ENCODE peak calls at places on chromosomes 7 and 10, in four cellular contexts. D is mesenchymal stem cell, F is trophoblast cell, S is H1. N is an unnamed sample.

GRCh38 chr7:102933763-102934162 is 21.0 kb downstream of the LRRC17 start:
- DNase-seq in D (peak; percentile 86), F (no peak), S (peak; percentile 60), N (peak; percentile 72)

GRCh38 chr10:133445751-133446708 is 7.7 kb upstream of the SCART1 start:
- DNase-seq in D (no peak), S (no peak), F (no peak), N (no peak)

GRCh38 chr7:39353615-39354376 is 212.4 kb upstream of the YAE1 start:
- DNase-seq in S (peak; percentile 57), F (peak; percentile 66), D (peak; percentile 60), N (peak; percentile 48)

GRCh38 chr7:42982604-42983115 is 50.5 kb downstream of the MRPL32 start:
- DNase-seq in S (no peak), D (no peak), F (no peak), N (no peak)

GRCh38 chr7:143259765-143260164 is 3.5 kb upstream of the GSTK1 start:
- DNase-seq in F (no peak), S (no peak), D (no peak), N (no peak)

GRCh38 chr10:26448706-26449435 is 10.7 kb downstream of the APBB1IP start:
- DNase-seq in D (no peak), F (no peak), S (no peak), N (no peak)

GRCh38 chr10:121974019-121974534 is 940 bp downstream of the NSMCE4A start:
- DNase-seq in S (no peak), D (no peak), F (no peak), N (peak; percentile 4)

GRCh38 chr7:150948791-150949251 is 29.3 kb downstream of the KCNH2 start:
- DNase-seq in S (no peak), F (no peak), D (no peak), N (no peak)

GRCh38 chr7:5425507-5426225 is 2.0 kb upstream of the TNRC18 start:
- DNase-seq in F (peak; percentile 80), S (peak; percentile 80), D (peak; percentile 93), N (peak; percentile 83)

GRCh38 chr7:40569326-40569725 is 434.5 kb downstream of the SUGCT start:
- DNase-seq in F (no peak), D (no peak), S (no peak), N (no peak)

GRCh38 chr10:46547331-46547880 is 9.1 kb downstream of the GPRIN2 start:
- DNase-seq in D (no peak), F (no peak), S (peak; percentile 48), N (no peak)

GRCh38 chr7:130632111-130632510 is 36.4 kb downstream of the COPG2 start:
- DNase-seq in D (peak; percentile 36), S (no peak), F (peak; percentile 25), N (no peak)

GRCh38 chr10:115171392-115171960 is 78.3 kb downstream of the ATRNL1 start:
- DNase-seq in D (peak; percentile 10), F (peak; percentile 54), S (no peak), N (peak; percentile 1)

GRCh38 chr7:55343860-55344606 is 21.1 kb upstream of the LANCL2 start:
- DNase-seq in D (no peak), S (no peak), F (no peak), N (no peak)

GRCh38 chr10:44981172-44982113 is 2.8 kb upstream of the DEPP1 start:
- DNase-seq in S (no peak), D (peak; percentile 90), F (peak; percentile 72), N (no peak)

GRCh38 chr10:108090476-108091215 is 926.1 kb upstream of the SORCS1 start:
- DNase-seq in D (no peak), F (no peak), S (no peak), N (no peak)

GRCh38 chr10:122115874-122116273 is 126.9 kb downstream of the TACC2 start:
- DNase-seq in D (peak; percentile 49), S (no peak), F (no peak), N (no peak)

GRCh38 chr7:24609570-24609969 is 36.3 kb downstream of the PALS2 start:
- DNase-seq in D (no peak), F (no peak), S (no peak), N (no peak)

GRCh38 chr7:117873056-117873932 is at the start of gene CTTNBP2:
- DNase-seq in S (peak; percentile 81), F (peak; percentile 64), D (peak; percentile 60), N (peak; percentile 65)

GRCh38 chr7:84100866-84101265 is 93.7 kb downstream of the SEMA3A start:
- DNase-seq in D (peak; percentile 68), F (peak; percentile 43), S (no peak), N (no peak)

GRCh38 chr7:123154231-123154860 is 45.4 kb downstream of the SLC13A1 start:
- DNase-seq in F (peak; percentile 98), S (peak; percentile 81), D (peak; percentile 88), N (peak; percentile 86)

GRCh38 chr7:33671521-33672262 is 233.6 kb upstream of the BMPER start:
- DNase-seq in F (no peak), D (no peak), S (no peak), N (no peak)

GRCh38 chr7:34837316-34837715 is 179.3 kb downstream of the NPSR1 start:
- DNase-seq in D (no peak), F (no peak), S (no peak), N (no peak)

GRCh38 chr7:155984609-155985405 is 172.5 kb upstream of the SHH start:
- DNase-seq in D (no peak), S (no peak), F (no peak), N (no peak)

GRCh38 chr7:151024435-151025056 is at the start of gene ATG9B:
- DNase-seq in S (no peak), F (peak; percentile 98), D (no peak), N (no peak)

GRCh38 chr10:7671121-7671520 is 4.4 kb upstream of the ITIH5 start:
- DNase-seq in F (no peak), D (no peak), S (no peak), N (no peak)

GRCh38 chr7:92768501-92769360 is 67.6 kb downstream of the CDK6 start:
- DNase-seq in D (peak; percentile 61), S (no peak), F (no peak), N (no peak)

GRCh38 chr7:8078418-8078817 is 109.8 kb downstream of the GLCCI1 start:
- DNase-seq in S (no peak), D (no peak), F (no peak), N (no peak)

GRCh38 chr10:44010873-44011602 is 362.4 kb upstream of the ZNF32 start:
- DNase-seq in F (peak; percentile 81), S (no peak), D (no peak), N (no peak)

GRCh38 chr7:97107192-97107800 is 10.2 kb upstream of the SDHAF3 start:
- DNase-seq in F (peak; percentile 45), D (no peak), S (no peak), N (no peak)

GRCh38 chr10:133527779-133528271 is 662 bp downstream of the CYP2E1 start:
- DNase-seq in S (no peak), D (no peak), F (no peak), N (no peak)

GRCh38 chr7:25288536-25289283 is 60.4 kb upstream of the NPVF start:
- DNase-seq in D (no peak), F (no peak), S (no peak), N (no peak)

DNA sequence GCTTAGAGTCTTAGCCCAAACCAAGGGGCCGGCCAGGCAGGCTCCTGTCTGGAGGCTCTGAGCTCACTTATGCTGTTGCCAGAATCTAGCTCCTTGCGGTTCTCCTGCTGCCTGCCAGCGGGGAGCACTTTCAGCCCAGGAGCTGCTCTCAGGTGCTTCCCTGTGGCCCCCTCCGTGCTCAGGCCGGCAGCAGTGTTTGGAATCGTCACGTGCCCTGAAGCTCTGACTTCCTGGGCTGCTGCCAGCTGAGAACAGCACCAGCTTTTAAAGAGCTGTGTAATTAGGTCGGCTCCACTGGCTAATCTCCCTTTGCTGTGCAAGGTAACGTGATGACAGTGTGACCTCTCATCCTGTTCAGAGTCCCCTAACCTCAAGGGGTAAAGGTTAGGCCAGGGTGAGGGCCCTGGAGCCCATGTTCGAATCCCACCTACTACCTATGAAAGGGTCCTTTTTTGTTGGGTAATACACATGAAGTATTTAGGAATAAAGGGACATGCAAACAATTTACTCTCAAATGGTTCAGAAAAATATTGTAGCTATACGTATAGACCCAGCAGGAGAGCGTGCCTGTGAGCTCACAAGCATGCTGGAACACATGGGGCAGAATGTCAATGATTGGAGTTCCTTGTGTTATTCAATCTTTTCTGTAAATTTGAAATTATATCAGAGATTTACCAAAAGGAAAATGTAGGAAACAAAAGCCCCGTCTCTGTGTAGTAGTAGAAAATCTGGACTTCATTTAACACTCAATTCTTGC is 16.6 kb downstream of the ZNF862 start:
- DNase-seq in D (peak; percentile 22), S (peak; percentile 62), F (no peak), N (no peak)
- H2BK12ac ChIP-seq in D (no peak overlapping the region), S (peak overlapping the region; percentile 52), F (no peak overlapping the region), N (no peak overlapping the region)

GRCh38 chr7:77716804-77717203 is 20.5 kb downstream of the RSBN1L start:
- DNase-seq in S (no peak), D (no peak), F (peak; percentile 72), N (no peak)

GRCh38 chr7:77710067-77710466 is 13.8 kb downstream of the RSBN1L start:
- DNase-seq in F (no peak), S (no peak), D (no peak), N (no peak)

GRCh38 chr7:77710861-77711260 is 14.6 kb downstream of the RSBN1L start:
- DNase-seq in F (no peak), D (no peak), S (no peak), N (no peak)

GRCh38 chr7:77714195-77714594 is 17.9 kb downstream of the RSBN1L start:
- DNase-seq in D (peak; percentile 72), S (no peak), F (peak; percentile 44), N (no peak)
- H3K4me1 ChIP-seq in D (peaks cover 2% of the 10 kb centered on the region), S (no peaks in the 10 kb centered on the region), F (no peaks in the 10 kb centered on the region), N (no peaks in the 10 kb centered on the region)

DNA sequence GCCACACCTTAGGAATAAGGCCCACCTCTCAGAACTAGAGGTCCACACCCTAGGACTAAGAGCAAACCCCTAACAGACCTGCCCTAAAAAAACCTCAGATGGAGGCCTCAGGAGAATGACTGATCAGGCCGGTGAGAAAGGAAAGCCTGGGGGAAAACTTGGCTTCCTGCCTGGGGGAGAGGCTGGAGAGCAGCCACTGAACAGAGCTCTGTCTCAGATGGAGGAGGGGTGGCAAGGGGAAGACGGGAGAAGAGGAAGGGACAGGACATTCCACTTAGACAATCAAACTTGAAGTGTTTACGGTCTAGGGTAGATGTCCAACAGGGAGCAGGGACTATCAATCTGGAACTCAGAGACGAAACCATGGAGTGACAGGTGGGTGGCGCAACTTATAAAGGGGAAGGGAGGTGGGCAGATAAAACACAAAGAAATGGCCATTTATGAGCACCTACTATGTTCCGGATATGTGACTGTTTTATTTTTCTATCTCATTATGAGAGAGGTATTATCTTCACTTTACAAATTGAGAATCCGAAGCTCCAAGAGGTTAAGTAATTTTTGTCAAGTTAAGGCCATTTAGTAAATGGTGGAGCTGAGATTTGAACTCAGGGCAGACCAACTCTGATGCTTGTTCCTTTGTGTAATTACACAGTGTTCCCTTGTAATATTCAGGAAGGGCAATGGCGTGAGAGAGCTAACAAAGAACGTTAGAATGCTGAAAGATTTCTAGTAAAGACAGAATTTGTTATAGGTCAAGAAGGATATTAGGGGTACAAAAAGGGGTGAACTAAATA is 82.6 kb downstream of the DNMBP start:
- DNase-seq in F (no peak), D (peak; percentile 73), S (no peak), N (no peak)
- H3K4me3 ChIP-seq in F (no peak overlapping the region), D (no peak overlapping the region), S (no peak overlapping the region), N (no peak overlapping the region)

GRCh38 chr10:92239185-92239599 is 51.7 kb downstream of the CPEB3 start:
- DNase-seq in F (no peak), D (no peak), S (no peak), N (no peak)

GRCh38 chr10:92241501-92241900 is 49.4 kb downstream of the CPEB3 start:
- DNase-seq in D (no peak), F (no peak), S (no peak), N (no peak)

GRCh38 chr10:92239600-92240288 is 51.1 kb downstream of the CPEB3 start:
- DNase-seq in S (peak; percentile 72), D (peak; percentile 48), F (peak; percentile 56), N (peak; percentile 44)

GRCh38 chr10:92241158-92241500 is 49.7 kb downstream of the CPEB3 start:
- DNase-seq in F (no peak), S (no peak), D (no peak), N (peak; percentile 44)

GRCh38 chr10:92240289-92241157 is 50.4 kb downstream of the CPEB3 start:
- DNase-seq in D (peak; percentile 86), F (peak; percentile 71), S (peak; percentile 47), N (peak; percentile 54)
- H2BK12ac ChIP-seq in D (no peak overlapping the region), F (no peak overlapping the region), S (no peak overlapping the region), N (no peak overlapping the region)

N was measured in neuronal stem cell.